ENCODE peak calls at places on chromosomes 6 and 20, in six cellular contexts. A, C, S, O, I and M are unnamed samples.

GRCh38 chr6:106113256-106113954 is 27.3 kb downstream of the PRDM1 start:
- DNase-seq in A (no peak), C (no peak), S (no peak), O (no peak), I (no peak), M (no peak)

GRCh38 chr6:45946352-45946751 is 69.3 kb downstream of the CLIC5 start:
- DNase-seq in A (no peak), C (no peak), S (peak), O (peak), I (no peak), M (peak)

GRCh38 chr6:14354919-14355572 is 237.5 kb downstream of the CD83 start:
- DNase-seq in A (no peak), C (no peak), S (peak), O (no peak), I (no peak), M (peak)

GRCh38 chr6:90198758-90199425 is 97.8 kb downstream of the BACH2 start:
- DNase-seq in A (no peak), C (no peak), S (no peak), O (no peak), I (no peak), M (no peak)

GRCh38 chr6:150373260-150373701 is 4.5 kb downstream of the IYD start:
- DNase-seq in A (no peak), C (no peak), S (peak), O (no peak), I (no peak), M (no peak)

GRCh38 chr20:58264271-58264670 is 35.8 kb upstream of the ANKRD60 start:
- DNase-seq in A (no peak), C (no peak), S (no peak), O (no peak), I (no peak), M (no peak)

GRCh38 chr6:96947055-96947454 is 22.5 kb downstream of the KLHL32 start:
- DNase-seq in A (no peak), C (no peak), S (no peak), O (no peak), I (no peak), M (no peak)

GRCh38 chr6:29552512-29553051 is 7.0 kb downstream of the UBD start:
- DNase-seq in A (no peak), C (peak), S (peak), O (peak), I (no peak), M (peak)

GRCh38 chr6:72820906-72821305 is 199.0 kb downstream of the KCNQ5 start:
- DNase-seq in A (no peak), C (no peak), S (no peak), O (no peak), I (no peak), M (no peak)

GRCh38 chr20:731891-732560 is 36.3 kb downstream of the SLC52A3 start:
- DNase-seq in A (no peak), C (no peak), S (no peak), O (no peak), I (no peak), M (no peak)